ENCODE peak calls at places on chromosomes 6 and 20, in seven cellular contexts. G is sigmoid colon, N is breast epithelium, F is GM12892, A is body of pancreas, J is esophagus muscularis mucosa, L is ovary. E is an unnamed sample.

GRCh38 chr20:9590189-9590588 is 75.8 kb downstream of the LAMP5 start:
- DNase-seq in G (no peak), N (no peak), F (no peak), A (no peak), J (no peak), L (no peak), E (no peak)

GRCh38 chr20:36593347-36593746 is 12.2 kb upstream of the RAB5IF start:
- DNase-seq in G (no peak), N (no peak), F (no peak), A (no peak), J (no peak), L (no peak), E (no peak)

GRCh38 chr6:135537782-135538301 is 40.3 kb upstream of the AHI1 start:
- DNase-seq in G (no peak), N (no peak), F (no peak), A (no peak), J (no peak), L (no peak), E (no peak)

GRCh38 chr6:70369332-70369950 is 43.9 kb upstream of the FAM135A start:
- DNase-seq in G (peak), N (no peak), F (no peak), A (peak), J (no peak), L (peak), E (peak)

GRCh38 chr20:40769677-40770285 is 80.7 kb upstream of the MAFB start:
- DNase-seq in G (no peak), N (no peak), F (no peak), A (no peak), J (no peak), L (no peak), E (no peak)

GRCh38 chr6:149449831-149450678 is 34.8 kb downstream of the ZC3H12D start:
- DNase-seq in G (no peak), N (no peak), F (no peak), A (no peak), J (no peak), L (no peak), E (no peak)

GRCh38 chr6:45438849-45439406 is 61.2 kb upstream of the SUPT3H start:
- DNase-seq in G (no peak), N (no peak), F (no peak), A (no peak), J (no peak), L (no peak), E (no peak)

GRCh38 chr6:96065211-96065610 is 49.4 kb downstream of the FUT9 start:
- DNase-seq in G (no peak), N (no peak), F (no peak), A (no peak), J (no peak), L (no peak), E (no peak)

GRCh38 chr6:133977983-133978895 is 25.2 kb downstream of the TBPL1 start:
- DNase-seq in G (no peak), N (no peak), F (no peak), A (no peak), J (no peak), L (no peak), E (no peak)

GRCh38 chr6:85403331-85404015 is 46.4 kb upstream of the NT5E start:
- DNase-seq in G (no peak), N (no peak), F (no peak), A (no peak), J (no peak), L (no peak), E (no peak)

GRCh38 chr6:70281923-70282902 is 20.7 kb downstream of the COL9A1 start:
- DNase-seq in G (no peak), N (no peak), F (no peak), A (no peak), J (no peak), L (no peak), E (no peak)

GRCh38 chr20:50163570-50164317 is 10.2 kb upstream of the PEDS1 start:
- DNase-seq in G (peak), N (no peak), F (no peak), A (no peak), J (peak), L (no peak), E (peak)

GRCh38 chr6:154829970-154830369 is 96.8 kb downstream of the SCAF8 start:
- DNase-seq in G (no peak), N (no peak), F (no peak), A (no peak), J (no peak), L (no peak), E (no peak)

GRCh38 chr6:28089054-28089453 is 8.7 kb downstream of the ZNF165 start:
- DNase-seq in G (no peak), N (no peak), F (no peak), A (no peak), J (no peak), L (no peak), E (no peak)

GRCh38 chr6:144265390-144265789 is 19.7 kb upstream of the UTRN start:
- DNase-seq in G (no peak), N (no peak), F (no peak), A (no peak), J (no peak), L (no peak), E (no peak)

GRCh38 chr6:34680802-34681515 is 15.6 kb downstream of the ILRUN start:
- DNase-seq in G (no peak), N (no peak), F (no peak), A (no peak), J (no peak), L (no peak), E (no peak)

GRCh38 chr6:37920667-37921066 is 101.1 kb downstream of the ZFAND3 start:
- DNase-seq in G (no peak), N (no peak), F (no peak), A (no peak), J (no peak), L (no peak), E (no peak)

GRCh38 chr6:84645000-84645399 is 119.4 kb downstream of the TBX18 start:
- DNase-seq in G (no peak), N (no peak), F (no peak), A (no peak), J (no peak), L (no peak), E (no peak)

GRCh38 chr20:51497542-51498467 is 44.7 kb downstream of the NFATC2 start:
- DNase-seq in G (no peak), N (no peak), F (peak), A (no peak), J (no peak), L (no peak), E (no peak)

GRCh38 chr20:9974324-9974723 is 60.5 kb upstream of the ANKEF1 start:
- DNase-seq in G (no peak), N (no peak), F (no peak), A (no peak), J (no peak), L (no peak), E (no peak)

GRCh38 chr20:32485126-32485769 is 99.9 kb downstream of the NOL4L start:
- DNase-seq in G (peak), N (no peak), F (no peak), A (peak), J (no peak), L (peak), E (peak)

GRCh38 chr20:43736588-43737091 is 9.8 kb upstream of the GTSF1L start:
- DNase-seq in G (no peak), N (no peak), F (no peak), A (no peak), J (no peak), L (no peak), E (no peak)

GRCh38 chr20:1287787-1288569 is 21.9 kb downstream of the SNPH start:
- DNase-seq in G (peak), N (no peak), F (no peak), A (no peak), J (no peak), L (no peak), E (no peak)

GRCh38 chr6:83853178-83853967 is at the start of gene RIPPLY2:
- DNase-seq in G (no peak), N (no peak), F (peak), A (no peak), J (no peak), L (peak), E (no peak)

GRCh38 chr20:4961746-4962145 is 39.6 kb downstream of the SLC23A2 start:
- DNase-seq in G (no peak), N (no peak), F (no peak), A (no peak), J (no peak), L (no peak), E (peak)

DNA sequence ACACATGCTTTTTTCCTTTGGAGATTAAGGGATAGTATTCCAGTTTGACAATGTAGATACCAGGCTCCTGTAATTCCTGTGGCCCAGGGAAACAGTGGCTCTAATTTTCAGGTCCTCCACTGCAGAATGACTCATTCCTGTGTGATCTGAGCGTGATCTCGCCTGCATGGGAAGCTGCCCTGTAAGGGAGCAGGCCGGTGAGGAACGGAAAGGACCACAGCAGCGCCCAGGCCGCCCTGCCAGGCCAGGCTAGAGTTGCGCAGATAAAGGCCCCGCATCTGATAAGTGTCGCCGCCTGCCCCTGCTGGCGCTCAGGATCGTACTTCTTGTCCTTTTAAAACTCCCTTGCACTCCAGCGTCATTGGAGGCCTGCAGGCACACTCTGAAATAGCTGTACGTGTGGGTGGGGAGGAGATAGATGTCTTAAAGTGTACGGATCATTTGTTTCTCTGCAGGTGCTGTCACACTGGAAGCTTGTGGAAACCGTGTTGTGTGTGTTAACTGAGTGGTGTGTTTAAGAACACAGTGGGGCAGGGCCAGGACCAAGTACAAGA is 60.7 kb downstream of the SYNJ2 start:
- DNase-seq in G (peak), N (no peak), F (no peak), A (no peak), J (no peak), L (peak), E (no peak)
- TF ChIP-seq POLR2A in G (no peak), N (no peak), F (no peak), A (no peak), J (no peak), L (no peak), E (no peak)

GRCh38 chr6:43995137-43995536 is 132.1 kb downstream of the MRPL14 start:
- DNase-seq in G (peak), N (no peak), F (no peak), A (peak), J (no peak), L (peak), E (no peak)
- TF ChIP-seq POLR2A in G (no peak), N (no peak), F (no peak), A (no peak), J (no peak), L (no peak), E (no peak)

DNA sequence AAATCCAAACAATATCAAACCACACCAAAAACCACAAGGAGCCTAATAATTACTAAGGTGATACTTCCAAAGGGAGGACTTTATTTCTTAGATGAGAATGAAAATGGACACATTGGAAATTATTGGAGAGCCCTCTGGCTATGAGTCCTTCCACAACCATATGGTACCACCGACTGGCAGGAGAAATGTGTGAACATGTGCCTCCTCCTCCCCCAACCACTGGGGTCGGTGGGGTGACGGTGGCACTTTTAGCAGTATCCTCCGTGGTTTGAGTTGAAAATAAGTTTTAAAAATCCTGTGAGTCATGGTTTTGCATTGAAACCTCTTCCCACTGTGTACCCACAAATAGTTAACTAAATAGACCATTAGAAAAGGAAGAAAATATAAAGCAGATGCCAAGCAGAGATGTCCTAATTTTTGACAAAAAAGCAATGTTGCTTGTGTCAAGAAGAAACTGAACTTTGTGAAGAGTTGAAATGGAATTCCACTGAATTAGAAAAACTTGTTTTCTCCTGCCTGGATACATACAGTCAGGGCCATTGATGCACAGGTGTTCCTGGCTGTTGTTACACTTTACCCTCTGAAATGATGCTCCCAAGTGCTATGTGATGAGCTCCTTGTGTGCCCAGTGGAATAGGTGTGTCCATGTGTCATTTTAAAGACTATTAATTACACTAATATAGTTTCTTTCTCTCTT is 3.2 kb downstream of the EDN1 start:
- DNase-seq in G (no peak), N (no peak), F (no peak), A (no peak), J (no peak), L (no peak), E (no peak)
- TF ChIP-seq POLR2A in G (no peak), N (no peak), F (no peak), A (no peak), J (no peak), L (no peak), E (no peak)

DNA sequence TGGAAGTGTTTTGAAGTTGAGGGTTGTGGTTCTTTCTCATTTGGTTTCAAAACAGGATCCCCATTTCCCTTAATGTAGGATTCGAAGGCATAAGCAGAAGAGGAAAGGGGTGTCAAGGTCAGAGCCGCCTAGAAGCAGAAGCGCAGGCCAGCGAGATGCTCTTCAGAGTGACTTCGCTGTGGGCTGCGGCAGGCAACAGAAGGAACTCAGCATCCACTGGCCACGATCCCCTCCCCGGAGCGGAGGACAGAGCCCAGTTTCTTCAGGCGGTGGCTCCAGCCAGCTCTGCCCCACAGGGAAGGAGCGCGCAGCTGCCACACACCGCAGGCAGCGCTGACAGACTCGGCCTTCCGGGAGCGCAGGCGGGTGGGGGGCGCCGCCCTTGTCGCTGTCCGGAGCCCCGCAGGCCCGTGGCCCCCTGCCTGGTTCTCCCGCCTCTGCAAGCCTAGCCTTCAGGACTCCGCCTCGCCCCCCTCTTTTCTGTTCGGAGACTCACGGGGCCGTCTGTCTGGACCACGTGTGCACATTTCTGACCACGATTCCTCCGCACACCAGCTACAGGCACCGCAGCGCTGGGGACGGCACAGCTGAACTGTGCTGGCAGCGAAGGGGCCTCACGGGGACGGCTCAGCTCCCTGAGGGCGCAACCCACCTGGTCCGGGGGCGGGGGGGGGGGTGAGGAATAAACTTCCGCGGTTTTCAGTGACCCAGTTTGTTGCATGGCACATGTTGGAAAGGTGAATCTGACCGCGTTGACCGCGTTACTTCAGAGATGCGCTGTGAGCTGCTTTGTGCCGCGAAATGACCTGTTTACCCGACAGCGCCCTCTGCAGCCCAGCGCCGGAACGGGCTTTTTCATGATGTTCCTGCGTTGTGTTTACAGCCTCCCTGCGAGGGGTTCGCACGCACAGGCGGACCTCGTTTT is 26.1 kb downstream of the TTLL2 start:
- DNase-seq in G (peak), N (peak), F (no peak), A (peak), J (no peak), L (peak), E (peak)
- TF ChIP-seq POLR2A in G (no peak), N (no peak), F (no peak), A (peak), J (no peak), L (no peak), E (no peak)

E was measured in tibial nerve.